ENCODE peak calls at places on chromosomes 4 and X, in four cellular contexts. One of them, this sample, is unnamed.

GRCh38 chr4:15920723-15921591 is 17.6 kb downstream of the FGFBP1 start:
- DNase-seq in body of pancreas: peak
- DNase-seq in Peyer's patch: no peak
- DNase-seq in heart left ventricle: no peak
- DNase-seq in this sample: peak

GRCh38 chr4:19309365-19309764 is 942.3 kb upstream of the SLIT2 start:
- DNase-seq in body of pancreas: no peak
- DNase-seq in Peyer's patch: no peak
- DNase-seq in heart left ventricle: no peak
- DNase-seq in this sample: no peak

GRCh38 chr4:54228563-54229501 is at the start of gene PDGFRA:
- DNase-seq in body of pancreas: peak
- DNase-seq in Peyer's patch: no peak
- DNase-seq in heart left ventricle: peak
- DNase-seq in this sample: peak

GRCh38 chrX:43728002-43728401 is 71.9 kb downstream of the MAOA start:
- DNase-seq in body of pancreas: no peak
- DNase-seq in Peyer's patch: no peak
- DNase-seq in heart left ventricle: no peak
- DNase-seq in this sample: no peak

GRCh38 chr4:153522800-153523089 is 56.6 kb downstream of the TMEM131L start:
- DNase-seq in body of pancreas: no peak
- DNase-seq in Peyer's patch: no peak
- DNase-seq in heart left ventricle: no peak
- DNase-seq in this sample: no peak

GRCh38 chrX:19670321-19670750 is 155.0 kb upstream of the MAP3K15 start:
- DNase-seq in body of pancreas: no peak
- DNase-seq in Peyer's patch: no peak
- DNase-seq in heart left ventricle: no peak
- DNase-seq in this sample: peak

GRCh38 chr4:55186123-55186522 is 60.7 kb upstream of the KDR start:
- DNase-seq in body of pancreas: no peak
- DNase-seq in Peyer's patch: no peak
- DNase-seq in heart left ventricle: no peak
- DNase-seq in this sample: no peak

GRCh38 chrX:131821945-131822622 is 201.0 kb upstream of the STK26 start:
- DNase-seq in body of pancreas: peak
- DNase-seq in Peyer's patch: peak
- DNase-seq in heart left ventricle: peak
- DNase-seq in this sample: no peak

GRCh38 chr4:40262079-40262528 is 65.3 kb downstream of the RHOH start:
- DNase-seq in body of pancreas: no peak
- DNase-seq in Peyer's patch: no peak
- DNase-seq in heart left ventricle: no peak
- DNase-seq in this sample: no peak

GRCh38 chr4:131054489-131055019 is 1958.6 kb downstream of the C4orf33 start:
- DNase-seq in body of pancreas: no peak
- DNase-seq in Peyer's patch: no peak
- DNase-seq in heart left ventricle: no peak
- DNase-seq in this sample: no peak

GRCh38 chr4:182803235-182803634 is 114.0 kb downstream of the DCTD start:
- DNase-seq in body of pancreas: no peak
- DNase-seq in Peyer's patch: no peak
- DNase-seq in heart left ventricle: no peak
- DNase-seq in this sample: no peak

GRCh38 chr4:88138561-88138960 is 19.9 kb downstream of the ABCG2 start:
- DNase-seq in body of pancreas: no peak
- DNase-seq in Peyer's patch: no peak
- DNase-seq in heart left ventricle: no peak
- DNase-seq in this sample: no peak

GRCh38 chrX:117957128-117957527 is 159.5 kb downstream of the KLHL13 start:
- DNase-seq in body of pancreas: no peak
- DNase-seq in Peyer's patch: no peak
- DNase-seq in heart left ventricle: no peak
- DNase-seq in this sample: no peak

GRCh38 chrX:136781180-136781797 is 557 bp upstream of the ARHGEF6 start:
- DNase-seq in body of pancreas: no peak
- DNase-seq in Peyer's patch: no peak
- DNase-seq in heart left ventricle: no peak
- DNase-seq in this sample: no peak

GRCh38 chr4:93029774-93030173 is 726.0 kb downstream of the GRID2 start:
- DNase-seq in body of pancreas: no peak
- DNase-seq in Peyer's patch: no peak
- DNase-seq in heart left ventricle: no peak
- DNase-seq in this sample: no peak

GRCh38 chrX:56798866-56799864 is 70.1 kb downstream of the NBDY start:
- DNase-seq in body of pancreas: peak
- DNase-seq in Peyer's patch: no peak
- DNase-seq in heart left ventricle: no peak
- DNase-seq in this sample: peak

GRCh38 chr4:39259571-39260330 is 77.4 kb downstream of the WDR19 start:
- DNase-seq in body of pancreas: no peak
- DNase-seq in Peyer's patch: no peak
- DNase-seq in heart left ventricle: no peak
- DNase-seq in this sample: no peak

GRCh38 chr4:83329521-83330105 is 5.0 kb downstream of the HPSE start:
- DNase-seq in body of pancreas: no peak
- DNase-seq in Peyer's patch: no peak
- DNase-seq in heart left ventricle: no peak
- DNase-seq in this sample: no peak

GRCh38 chr4:99458911-99459447 is 23.8 kb upstream of the ADH7 start:
- DNase-seq in body of pancreas: no peak
- DNase-seq in Peyer's patch: no peak
- DNase-seq in heart left ventricle: no peak
- DNase-seq in this sample: no peak

GRCh38 chr4:24240655-24241054 is 343.7 kb downstream of the DHX15 start:
- DNase-seq in body of pancreas: no peak
- DNase-seq in Peyer's patch: no peak
- DNase-seq in heart left ventricle: no peak
- DNase-seq in this sample: no peak

GRCh38 chr4:10554694-10555093 is 97.5 kb upstream of the ZNF518B start:
- DNase-seq in body of pancreas: peak
- DNase-seq in Peyer's patch: peak
- DNase-seq in heart left ventricle: peak
- DNase-seq in this sample: no peak

GRCh38 chr4:142781114-142781513 is 65.0 kb downstream of the INPP4B start:
- DNase-seq in body of pancreas: no peak
- DNase-seq in Peyer's patch: no peak
- DNase-seq in heart left ventricle: no peak
- DNase-seq in this sample: no peak

GRCh38 chr4:153834901-153835300 is 46.0 kb upstream of the SFRP2 start:
- DNase-seq in body of pancreas: no peak
- DNase-seq in Peyer's patch: no peak
- DNase-seq in heart left ventricle: no peak
- DNase-seq in this sample: no peak

GRCh38 chr4:181520790-181521189 is 722.4 kb upstream of the TENM3 start:
- DNase-seq in body of pancreas: no peak
- DNase-seq in Peyer's patch: no peak
- DNase-seq in heart left ventricle: no peak
- DNase-seq in this sample: no peak

GRCh38 chrX:36867143-36867542 is 141.0 kb upstream of the FAM47C start:
- DNase-seq in body of pancreas: no peak
- DNase-seq in Peyer's patch: no peak
- DNase-seq in heart left ventricle: no peak
- DNase-seq in this sample: no peak

GRCh38 chrX:53223955-53224859 is 800 bp downstream of the KDM5C start:
- DNase-seq in body of pancreas: no peak
- DNase-seq in Peyer's patch: peak
- DNase-seq in heart left ventricle: no peak
- DNase-seq in this sample: no peak

GRCh38 chr4:2802618-2803531 is 10.0 kb downstream of the SH3BP2 start:
- DNase-seq in body of pancreas: no peak
- DNase-seq in Peyer's patch: no peak
- DNase-seq in heart left ventricle: no peak
- DNase-seq in this sample: no peak

GRCh38 chrX:3994315-3994714 is 280.9 kb upstream of the PRKX start:
- DNase-seq in body of pancreas: no peak
- DNase-seq in Peyer's patch: no peak
- DNase-seq in heart left ventricle: no peak
- DNase-seq in this sample: no peak

GRCh38 chr4:140858897-140859296 is 102.7 kb upstream of the TBC1D9 start:
- DNase-seq in body of pancreas: no peak
- DNase-seq in Peyer's patch: no peak
- DNase-seq in heart left ventricle: no peak
- DNase-seq in this sample: no peak

GRCh38 chrX:140762061-140762460 is 52.5 kb downstream of the LINC00632 start:
- DNase-seq in body of pancreas: peak
- DNase-seq in Peyer's patch: no peak
- DNase-seq in heart left ventricle: peak
- DNase-seq in this sample: peak

GRCh38 chr4:73763877-73764276 is 23.5 kb downstream of the CXCL8 start:
- DNase-seq in body of pancreas: no peak
- DNase-seq in Peyer's patch: no peak
- DNase-seq in heart left ventricle: no peak
- DNase-seq in this sample: no peak

GRCh38 chr4:84966382-84967291 is at the start of gene WDFY3:
- DNase-seq in body of pancreas: peak
- DNase-seq in Peyer's patch: peak
- DNase-seq in heart left ventricle: peak
- DNase-seq in this sample: peak
- TF ChIP-seq CTCF in body of pancreas: peak
- TF ChIP-seq CTCF in Peyer's patch: no peak
- TF ChIP-seq CTCF in heart left ventricle: no peak
- TF ChIP-seq CTCF in this sample: no peak

DNA sequence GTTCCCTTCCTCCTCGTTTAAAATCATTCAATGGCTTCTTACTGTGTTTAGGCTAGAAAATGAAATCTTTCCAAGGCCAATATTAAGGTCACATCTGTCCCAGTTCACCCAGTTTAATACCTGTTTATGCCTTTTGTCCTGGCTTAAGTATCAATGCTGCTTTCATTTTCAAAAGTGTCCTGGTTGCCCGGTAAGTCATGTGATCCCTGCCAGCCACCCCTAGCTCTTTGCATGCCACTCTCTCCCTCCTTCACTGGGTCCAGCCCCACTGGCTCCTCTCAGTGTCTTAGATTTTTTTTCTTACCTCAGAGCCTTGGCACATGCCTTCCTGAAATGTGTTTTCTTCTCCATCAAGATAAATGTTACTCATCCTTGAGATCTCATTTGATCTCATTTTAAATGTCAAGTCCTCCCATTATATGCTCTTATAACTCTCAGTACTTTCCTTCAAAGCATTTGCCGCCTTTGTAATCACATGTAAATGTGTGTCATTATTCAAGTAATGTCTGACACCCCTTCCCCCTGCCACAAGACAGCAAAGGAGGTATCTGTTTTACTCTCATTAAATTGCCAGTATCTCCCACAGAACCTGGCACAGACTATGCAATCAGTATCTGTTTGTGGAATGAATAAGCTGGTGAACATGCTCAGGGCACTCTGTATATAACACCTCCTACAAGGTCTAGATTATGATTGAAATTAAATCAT is 472.5 kb upstream of the RPS6KA3 start:
- DNase-seq in body of pancreas: no peak
- DNase-seq in Peyer's patch: no peak
- DNase-seq in heart left ventricle: no peak
- DNase-seq in this sample: no peak
- H3K4me3 ChIP-seq in body of pancreas: no peak
- H3K4me3 ChIP-seq in Peyer's patch: no peak
- H3K4me3 ChIP-seq in heart left ventricle: no peak
- H3K4me3 ChIP-seq in this sample: no peak

GRCh38 chr4:1347410-1347864 is 429 bp downstream of the UVSSA start:
- DNase-seq in body of pancreas: peak
- DNase-seq in Peyer's patch: peak
- DNase-seq in heart left ventricle: peak
- DNase-seq in this sample: peak
- TF ChIP-seq POLR2A in body of pancreas: peak
- TF ChIP-seq POLR2A in Peyer's patch: no peak
- TF ChIP-seq POLR2A in heart left ventricle: no peak
- TF ChIP-seq POLR2A in this sample: no peak

DNA sequence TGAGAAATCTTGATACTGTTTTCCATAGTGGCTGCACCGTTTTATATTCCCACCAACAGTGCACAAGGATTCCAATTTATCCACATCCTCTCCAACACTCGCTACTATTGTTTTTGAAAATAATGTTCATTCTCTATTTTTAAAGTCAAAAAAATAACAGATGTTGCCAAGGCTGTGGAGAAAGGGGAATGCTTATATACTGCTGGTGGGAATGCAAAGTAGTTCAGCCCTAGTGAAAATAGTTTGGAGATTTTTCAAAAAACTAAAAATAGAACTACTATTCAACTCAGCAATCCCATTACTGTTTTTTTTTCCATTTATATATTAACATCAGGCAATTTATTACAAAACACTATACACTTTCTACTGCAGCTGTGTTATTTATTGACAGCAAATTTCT is 208.7 kb downstream of the CBLL2 start:
- DNase-seq in body of pancreas: no peak
- DNase-seq in Peyer's patch: no peak
- DNase-seq in heart left ventricle: no peak
- DNase-seq in this sample: no peak
- TF ChIP-seq CTCF in body of pancreas: no peak
- TF ChIP-seq CTCF in Peyer's patch: no peak
- TF ChIP-seq CTCF in heart left ventricle: no peak
- TF ChIP-seq CTCF in this sample: no peak

GRCh38 chr4:123621072-123621705 is 224.6 kb downstream of the SPRY1 start:
- DNase-seq in body of pancreas: no peak
- DNase-seq in Peyer's patch: no peak
- DNase-seq in heart left ventricle: no peak
- DNase-seq in this sample: no peak
- H3K4me3 ChIP-seq in body of pancreas: no peak
- H3K4me3 ChIP-seq in Peyer's patch: no peak
- H3K4me3 ChIP-seq in heart left ventricle: no peak
- H3K4me3 ChIP-seq in this sample: no peak

GRCh38 chrX:68433155-68433980 is at the start of gene OPHN1:
- DNase-seq in body of pancreas: peak
- DNase-seq in Peyer's patch: no peak
- DNase-seq in heart left ventricle: peak
- DNase-seq in this sample: peak

GRCh38 chrX:68429216-68429615 is 4.1 kb downstream of the OPHN1 start:
- DNase-seq in body of pancreas: no peak
- DNase-seq in Peyer's patch: no peak
- DNase-seq in heart left ventricle: no peak
- DNase-seq in this sample: no peak

GRCh38 chrX:68432648-68433047 is 647 bp downstream of the OPHN1 start:
- DNase-seq in body of pancreas: no peak
- DNase-seq in Peyer's patch: no peak
- DNase-seq in heart left ventricle: no peak
- DNase-seq in this sample: no peak

GRCh38 chrX:68433981-68434299 is 645 bp upstream of the OPHN1 start:
- DNase-seq in body of pancreas: no peak
- DNase-seq in Peyer's patch: no peak
- DNase-seq in heart left ventricle: no peak
- DNase-seq in this sample: no peak

GRCh38 chrX:68431836-68432235 is 1.5 kb downstream of the OPHN1 start:
- DNase-seq in body of pancreas: no peak
- DNase-seq in Peyer's patch: no peak
- DNase-seq in heart left ventricle: no peak
- DNase-seq in this sample: no peak
- TF ChIP-seq POLR2A in body of pancreas: no peak
- TF ChIP-seq POLR2A in Peyer's patch: no peak
- TF ChIP-seq POLR2A in heart left ventricle: no peak
- TF ChIP-seq POLR2A in this sample: no peak

This sample was measured in lower leg skin.